ENCODE peak calls at places on chromosomes 6 and 20, in seven cellular contexts. U is astrocyte of the spinal cord, D is neural progenitor cell, Q is AG09319, X is bronchial epithelial cell, H is mucosa of descending colon, W is GM12865. L is an unnamed sample.

GRCh38 chr6:110400208-110400607 is 15.2 kb downstream of the DDO start:
- DNase-seq in U (no peak), D (no peak), Q (no peak), X (no peak), H (no peak), W (no peak), L (no peak)

GRCh38 chr20:45097485-45098095 is 3.3 kb downstream of the KCNS1 start:
- DNase-seq in U (peak; percentile 13), D (no peak), Q (no peak), X (no peak), H (peak; percentile 63), W (peak; percentile 45), L (no peak)

GRCh38 chr6:168888102-168888501 is 365.5 kb downstream of the THBS2 start:
- DNase-seq in U (no peak), D (no peak), Q (no peak), X (no peak), H (no peak), W (no peak), L (no peak)

GRCh38 chr20:9172908-9173307 is 104.0 kb downstream of the PLCB4 start:
- DNase-seq in U (peak; percentile 43), D (no peak), Q (no peak), X (no peak), H (no peak), W (no peak), L (no peak)

GRCh38 chr6:116364361-116364760 is 6.4 kb upstream of the DSE start:
- DNase-seq in U (no peak), D (no peak), Q (no peak), X (no peak), H (no peak), W (no peak), L (no peak)

GRCh38 chr6:55925292-55925691 is 49.9 kb upstream of the BMP5 start:
- DNase-seq in U (peak; percentile 88), D (no peak), Q (no peak), X (peak; percentile 97), H (no peak), W (no peak), L (peak; percentile 85)

GRCh38 chr6:12958052-12958706 is 241.6 kb downstream of the PHACTR1 start:
- DNase-seq in U (peak; percentile 47), D (no peak), Q (no peak), X (peak; percentile 8), H (no peak), W (no peak), L (no peak)

GRCh38 chr6:134421496-134421895 is 103.6 kb upstream of the SGK1 start:
- DNase-seq in U (peak; percentile 61), D (no peak), Q (no peak), X (peak; percentile 25), H (no peak), W (no peak), L (no peak)

GRCh38 chr20:40604416-40604815 is 84.6 kb downstream of the MAFB start:
- DNase-seq in U (no peak), D (no peak), Q (no peak), X (no peak), H (no peak), W (no peak), L (peak; percentile 8)

GRCh38 chr20:40607927-40608326 is 81.1 kb downstream of the MAFB start:
- DNase-seq in U (no peak), D (no peak), Q (no peak), X (no peak), H (no peak), W (no peak), L (no peak)

GRCh38 chr20:40606237-40606636 is 82.8 kb downstream of the MAFB start:
- DNase-seq in U (no peak), D (no peak), Q (no peak), X (no peak), H (no peak), W (no peak), L (no peak)

GRCh38 chr20:40603057-40603651 is 85.9 kb downstream of the MAFB start:
- DNase-seq in U (no peak), D (no peak), Q (no peak), X (no peak), H (no peak), W (no peak), L (no peak)

DNA sequence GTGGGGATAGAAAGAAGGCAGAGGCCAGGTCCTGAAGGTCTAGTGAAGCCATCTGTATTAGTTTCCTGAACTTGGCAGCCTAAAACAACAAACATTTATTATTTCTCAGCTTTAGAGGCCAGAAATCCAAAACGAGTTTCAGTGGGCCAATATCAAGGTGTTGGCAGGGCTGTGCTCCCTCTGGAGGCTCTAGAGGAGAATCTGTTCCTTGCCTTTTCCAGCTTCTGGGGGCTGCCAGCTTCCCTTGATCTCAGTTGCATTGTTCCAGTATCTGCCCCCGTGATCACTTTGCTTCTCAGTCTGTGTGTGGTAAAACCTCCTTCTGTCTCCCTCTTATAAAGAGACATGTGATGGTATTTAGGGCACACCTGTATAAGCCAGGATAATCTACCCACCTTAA is 82.4 kb downstream of the MAFB start:
- DNase-seq in U (no peak), D (peak; percentile 23), Q (no peak), X (no peak), H (no peak), W (no peak), L (no peak)
- TF ChIP-seq CTCF in U (peak; percentile 12), D (peak; percentile 21), Q (no peak), X (no peak), H (no peak), W (no peak), L (peak; percentile 3)

GRCh38 chr6:43070028-43070632 is 6.0 kb upstream of the PTK7 start:
- DNase-seq in U (peak; percentile 72), D (peak; percentile 76), Q (peak; percentile 56), X (peak; percentile 60), H (no peak), W (peak; percentile 69), L (peak; percentile 40)
- TF ChIP-seq CTCF in U (peak; percentile 60), D (peak; percentile 82), Q (peak; percentile 61), X (peak; percentile 53), H (no peak), W (peak; percentile 62), L (peak; percentile 72)

DNA sequence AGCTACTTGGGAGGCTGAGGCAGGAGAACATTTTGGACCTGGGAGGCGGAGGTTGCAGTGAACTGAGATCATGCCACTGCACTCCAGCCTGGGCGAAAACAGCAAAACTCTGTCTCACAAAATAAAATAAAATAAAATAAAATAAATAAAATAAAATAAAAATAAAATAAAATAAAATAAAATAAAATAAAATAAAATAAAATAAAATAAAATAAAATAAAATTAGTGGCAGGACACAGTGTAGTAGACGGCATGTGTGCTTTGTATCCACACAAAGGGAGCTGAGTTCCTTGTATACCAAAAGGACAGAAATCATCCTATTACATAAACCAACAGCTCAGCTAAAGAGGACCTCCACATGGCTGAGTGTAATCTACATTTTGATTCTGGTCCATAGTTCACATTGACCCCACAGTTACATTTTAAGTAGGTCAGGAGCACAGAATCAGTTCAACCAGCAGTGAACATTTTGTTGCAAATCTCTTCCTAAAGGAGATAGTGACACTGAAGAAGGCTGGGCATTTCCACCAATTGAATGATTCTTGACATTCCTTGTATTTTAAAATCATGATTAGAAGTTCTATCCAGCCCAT is 91.7 kb upstream of the MAP7 start:
- DNase-seq in U (no peak), D (no peak), Q (no peak), X (no peak), H (no peak), W (no peak), L (no peak)
- TF ChIP-seq CTCF in U (no peak), D (no peak), Q (no peak), X (no peak), H (no peak), W (no peak), L (no peak)

GRCh38 chr6:128295670-128296069 is 224.7 kb downstream of the PTPRK start:
- DNase-seq in U (no peak), D (no peak), Q (no peak), X (no peak), H (no peak), W (no peak), L (no peak)
- TF ChIP-seq CTCF in U (no peak), D (no peak), Q (no peak), X (no peak), H (no peak), W (no peak), L (peak; percentile 39)

DNA sequence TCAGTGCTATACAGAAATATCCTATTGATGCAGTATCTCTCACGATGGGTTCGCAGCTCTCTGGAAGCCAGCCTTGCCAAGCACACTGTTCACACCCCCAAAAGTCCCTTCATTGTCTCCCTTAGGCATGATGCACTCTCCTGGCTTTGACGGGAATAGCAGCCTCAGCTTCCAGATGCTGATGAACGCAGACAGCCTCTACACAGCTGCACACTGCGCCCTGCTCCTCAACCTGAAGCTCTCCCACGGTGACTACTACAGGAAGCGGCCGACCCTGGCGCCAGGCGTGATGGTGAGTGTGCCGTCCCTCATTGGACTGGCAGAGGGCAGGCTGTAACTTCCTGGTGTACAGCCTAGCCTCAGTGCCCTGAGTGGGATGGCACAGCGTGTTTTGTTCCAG is 60.0 kb upstream of the PBOV1 start:
- DNase-seq in U (peak; percentile 43), D (peak; percentile 68), Q (no peak), X (peak; percentile 46), H (peak; percentile 17), W (peak; percentile 9), L (no peak)
- TF ChIP-seq CTCF in U (peak; percentile 65), D (peak; percentile 49), Q (peak; percentile 25), X (peak; percentile 52), H (no peak), W (peak; percentile 20), L (peak; percentile 43)

GRCh38 chr6:30259140-30260035 is 46.2 kb upstream of the TRIM26 start:
- DNase-seq in U (peak; percentile 73), D (peak; percentile 92), Q (no peak), X (peak; percentile 85), H (peak; percentile 81), W (peak; percentile 83), L (peak; percentile 88)
- TF ChIP-seq CTCF in U (peak; percentile 40), D (peak; percentile 24), Q (peak; percentile 45), X (peak; percentile 36), H (no peak), W (peak; percentile 31), L (peak; percentile 47)